ENCODE peak calls at places on chromosome 16, in nine cellular contexts. One of them, this sample, is unnamed.

GRCh38 chr16:88624481-88624880 is 13.9 kb upstream of the IL17C start:
- DNase-seq in cardiac fibroblast: no peak
- DNase-seq in lower lobe of right lung: no peak
- DNase-seq in colonic mucosa: no peak
- DNase-seq in heart left ventricle: no peak
- DNase-seq in HCT116: no peak
- DNase-seq in hepatocyte: no peak
- DNase-seq in neural progenitor cell: no peak
- DNase-seq in heart right ventricle: no peak
- DNase-seq in this sample: no peak

GRCh38 chr16:30838876-30839471 is 52.0 kb upstream of the ZNF629 start:
- DNase-seq in HCT116: no peak
- DNase-seq in heart left ventricle: no peak
- DNase-seq in colonic mucosa: no peak
- DNase-seq in cardiac fibroblast: no peak
- DNase-seq in heart right ventricle: no peak
- DNase-seq in neural progenitor cell: no peak
- DNase-seq in lower lobe of right lung: no peak
- DNase-seq in hepatocyte: no peak
- DNase-seq in this sample: no peak

GRCh38 chr16:10552998-10553491 is 27.4 kb downstream of the EMP2 start:
- DNase-seq in heart right ventricle: peak
- DNase-seq in neural progenitor cell: peak
- DNase-seq in colonic mucosa: peak
- DNase-seq in lower lobe of right lung: peak
- DNase-seq in hepatocyte: no peak
- DNase-seq in cardiac fibroblast: no peak
- DNase-seq in HCT116: no peak
- DNase-seq in heart left ventricle: peak
- DNase-seq in this sample: no peak

GRCh38 chr16:79006206-79006605 is 594.3 kb downstream of the MAF start:
- DNase-seq in heart right ventricle: no peak
- DNase-seq in lower lobe of right lung: no peak
- DNase-seq in heart left ventricle: no peak
- DNase-seq in hepatocyte: no peak
- DNase-seq in neural progenitor cell: no peak
- DNase-seq in cardiac fibroblast: no peak
- DNase-seq in colonic mucosa: no peak
- DNase-seq in HCT116: no peak
- DNase-seq in this sample: no peak

GRCh38 chr16:69654280-69654931 is 72.0 kb downstream of the NQO1 start:
- DNase-seq in heart left ventricle: no peak
- DNase-seq in HCT116: no peak
- DNase-seq in hepatocyte: no peak
- DNase-seq in lower lobe of right lung: no peak
- DNase-seq in heart right ventricle: no peak
- DNase-seq in neural progenitor cell: no peak
- DNase-seq in colonic mucosa: no peak
- DNase-seq in cardiac fibroblast: no peak
- DNase-seq in this sample: no peak

GRCh38 chr16:49800876-49801275 is 55.0 kb downstream of the ZNF423 start:
- DNase-seq in hepatocyte: no peak
- DNase-seq in heart right ventricle: no peak
- DNase-seq in colonic mucosa: no peak
- DNase-seq in lower lobe of right lung: no peak
- DNase-seq in cardiac fibroblast: no peak
- DNase-seq in heart left ventricle: no peak
- DNase-seq in neural progenitor cell: no peak
- DNase-seq in HCT116: no peak
- DNase-seq in this sample: no peak

GRCh38 chr16:1553976-1554825 is 20.7 kb downstream of the TMEM204 start:
- DNase-seq in hepatocyte: no peak
- DNase-seq in cardiac fibroblast: no peak
- DNase-seq in neural progenitor cell: no peak
- DNase-seq in colonic mucosa: no peak
- DNase-seq in HCT116: no peak
- DNase-seq in heart left ventricle: no peak
- DNase-seq in lower lobe of right lung: no peak
- DNase-seq in heart right ventricle: no peak
- DNase-seq in this sample: no peak

GRCh38 chr16:24834459-24835335 is 11.1 kb upstream of the SLC5A11 start:
- DNase-seq in heart left ventricle: no peak
- DNase-seq in cardiac fibroblast: peak
- DNase-seq in heart right ventricle: no peak
- DNase-seq in colonic mucosa: peak
- DNase-seq in HCT116: peak
- DNase-seq in neural progenitor cell: peak
- DNase-seq in hepatocyte: peak
- DNase-seq in lower lobe of right lung: no peak
- DNase-seq in this sample: peak

GRCh38 chr16:22293137-22294106 is 3.8 kb upstream of the POLR3E start:
- DNase-seq in heart right ventricle: no peak
- DNase-seq in hepatocyte: no peak
- DNase-seq in HCT116: no peak
- DNase-seq in neural progenitor cell: no peak
- DNase-seq in cardiac fibroblast: no peak
- DNase-seq in heart left ventricle: no peak
- DNase-seq in lower lobe of right lung: no peak
- DNase-seq in colonic mucosa: no peak
- DNase-seq in this sample: no peak

GRCh38 chr16:5979905-5980550 is 882.4 kb upstream of the EEF2KMT start:
- DNase-seq in heart left ventricle: no peak
- DNase-seq in lower lobe of right lung: no peak
- DNase-seq in heart right ventricle: no peak
- DNase-seq in HCT116: no peak
- DNase-seq in colonic mucosa: no peak
- DNase-seq in neural progenitor cell: no peak
- DNase-seq in hepatocyte: no peak
- DNase-seq in cardiac fibroblast: no peak
- DNase-seq in this sample: no peak
- TF ChIP-seq CTCF in heart left ventricle: no peak
- TF ChIP-seq CTCF in lower lobe of right lung: no peak
- TF ChIP-seq CTCF in heart right ventricle: no peak
- TF ChIP-seq CTCF in HCT116: no peak
- TF ChIP-seq CTCF in colonic mucosa: no peak
- TF ChIP-seq CTCF in neural progenitor cell: no peak
- TF ChIP-seq CTCF in hepatocyte: no peak
- TF ChIP-seq CTCF in cardiac fibroblast: no peak
- TF ChIP-seq CTCF in this sample: no peak

DNA sequence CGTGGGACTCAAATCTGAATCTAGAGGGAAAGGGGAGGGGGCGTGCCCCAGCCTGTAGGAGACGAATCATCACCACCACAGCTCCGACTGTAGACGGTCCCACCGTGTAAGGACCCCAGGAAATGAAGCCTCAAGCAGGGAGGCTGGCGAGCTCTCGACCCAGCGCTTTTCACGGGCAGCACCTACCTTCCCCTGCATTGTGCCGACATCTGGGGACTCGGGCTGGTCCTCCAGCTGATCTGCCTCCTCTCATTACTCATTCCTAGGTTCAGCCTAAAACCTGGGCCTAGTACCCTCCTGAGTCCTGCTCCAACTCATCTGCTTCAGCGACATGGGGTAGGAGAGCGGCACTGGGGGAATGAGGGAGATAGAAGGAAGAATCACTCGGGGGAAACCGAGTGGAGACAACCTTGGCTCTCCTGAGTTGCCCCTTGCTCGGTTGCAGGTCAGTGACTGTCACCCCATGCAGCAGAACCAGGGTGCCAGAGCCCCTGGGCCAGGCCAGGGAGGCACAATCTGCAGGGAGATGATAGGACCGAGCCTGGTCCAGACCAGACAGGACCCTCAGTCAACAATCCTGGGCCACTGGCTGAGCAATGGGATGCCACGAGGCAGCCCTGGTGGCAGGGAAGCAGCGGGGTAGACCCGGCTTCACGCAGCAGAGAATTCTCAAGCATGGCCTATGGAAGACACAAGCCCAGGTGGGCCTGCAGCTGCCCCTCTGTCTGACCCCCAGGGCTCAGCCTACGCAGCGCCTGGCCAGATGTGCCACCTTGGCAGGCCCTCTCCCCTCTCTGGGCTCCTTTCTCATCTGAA is 833 bp upstream of the BCAR1 start:
- DNase-seq in neural progenitor cell: no peak
- DNase-seq in lower lobe of right lung: no peak
- DNase-seq in hepatocyte: no peak
- DNase-seq in heart right ventricle: no peak
- DNase-seq in colonic mucosa: no peak
- DNase-seq in cardiac fibroblast: no peak
- DNase-seq in heart left ventricle: no peak
- DNase-seq in HCT116: no peak
- DNase-seq in this sample: no peak
- H3K4me3 ChIP-seq in neural progenitor cell: peak
- H3K4me3 ChIP-seq in lower lobe of right lung: peak
- H3K4me3 ChIP-seq in hepatocyte: no peak
- H3K4me3 ChIP-seq in heart right ventricle: peak
- H3K4me3 ChIP-seq in colonic mucosa: no peak
- H3K4me3 ChIP-seq in cardiac fibroblast: no peak
- H3K4me3 ChIP-seq in heart left ventricle: no peak
- H3K4me3 ChIP-seq in HCT116: peak
- H3K4me3 ChIP-seq in this sample: no peak

GRCh38 chr16:12468552-12468951 is 335.1 kb downstream of the CPPED1 start:
- DNase-seq in neural progenitor cell: peak
- DNase-seq in heart left ventricle: no peak
- DNase-seq in lower lobe of right lung: no peak
- DNase-seq in hepatocyte: no peak
- DNase-seq in cardiac fibroblast: no peak
- DNase-seq in HCT116: no peak
- DNase-seq in heart right ventricle: no peak
- DNase-seq in colonic mucosa: no peak
- DNase-seq in this sample: no peak
- TF ChIP-seq CTCF in neural progenitor cell: peak
- TF ChIP-seq CTCF in heart left ventricle: no peak
- TF ChIP-seq CTCF in lower lobe of right lung: no peak
- TF ChIP-seq CTCF in hepatocyte: no peak
- TF ChIP-seq CTCF in cardiac fibroblast: no peak
- TF ChIP-seq CTCF in HCT116: peak
- TF ChIP-seq CTCF in heart right ventricle: no peak
- TF ChIP-seq CTCF in colonic mucosa: no peak
- TF ChIP-seq CTCF in this sample: no peak

DNA sequence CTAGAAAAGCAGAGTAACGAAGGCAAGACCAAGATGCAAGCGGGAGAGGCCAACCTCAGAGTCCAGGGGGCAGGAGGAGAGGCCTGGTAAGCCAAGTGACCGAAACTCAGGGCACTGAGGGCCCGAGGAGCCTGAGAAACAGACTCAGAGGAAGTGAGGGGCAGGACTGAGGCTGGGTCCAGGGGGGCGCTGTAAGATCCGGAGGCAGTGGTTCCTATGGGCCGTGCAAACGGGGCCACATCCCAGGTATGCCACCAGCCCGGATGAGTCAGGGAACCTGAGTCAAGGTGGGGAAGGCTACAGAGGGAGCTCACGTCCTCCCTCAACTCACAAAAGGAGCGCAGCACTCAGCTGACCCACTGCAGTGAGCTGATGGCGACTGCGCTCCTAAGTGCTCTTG is 8.3 kb downstream of the ZDHHC7 start:
- DNase-seq in heart right ventricle: no peak
- DNase-seq in colonic mucosa: no peak
- DNase-seq in neural progenitor cell: no peak
- DNase-seq in HCT116: no peak
- DNase-seq in heart left ventricle: no peak
- DNase-seq in cardiac fibroblast: no peak
- DNase-seq in hepatocyte: no peak
- DNase-seq in lower lobe of right lung: peak
- DNase-seq in this sample: peak
- H3K4me3 ChIP-seq in heart right ventricle: peak
- H3K4me3 ChIP-seq in colonic mucosa: no peak
- H3K4me3 ChIP-seq in neural progenitor cell: no peak
- H3K4me3 ChIP-seq in HCT116: no peak
- H3K4me3 ChIP-seq in heart left ventricle: no peak
- H3K4me3 ChIP-seq in cardiac fibroblast: no peak
- H3K4me3 ChIP-seq in hepatocyte: no peak
- H3K4me3 ChIP-seq in lower lobe of right lung: peak
- H3K4me3 ChIP-seq in this sample: no peak

DNA sequence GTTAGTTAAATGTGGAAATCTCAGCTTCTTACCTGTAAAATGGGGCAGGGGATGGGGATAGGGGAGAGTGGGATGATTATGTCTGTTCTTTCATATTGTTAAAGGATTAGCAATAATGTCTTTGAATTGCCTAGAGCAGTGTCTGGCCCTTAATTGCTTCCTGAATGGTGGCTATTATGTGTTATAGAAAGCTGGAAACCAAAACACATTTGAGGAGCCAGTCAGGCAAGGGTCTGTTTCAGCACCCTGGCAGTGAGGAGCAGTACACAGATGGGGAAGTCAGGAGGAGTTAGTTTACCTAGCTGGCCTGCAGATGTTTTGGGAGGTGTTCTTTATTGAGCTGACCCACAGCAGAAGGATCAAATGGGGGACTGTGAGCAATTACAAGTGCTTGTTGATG is 63.0 kb downstream of the NUP93 start:
- DNase-seq in neural progenitor cell: no peak
- DNase-seq in colonic mucosa: no peak
- DNase-seq in hepatocyte: no peak
- DNase-seq in heart right ventricle: no peak
- DNase-seq in cardiac fibroblast: no peak
- DNase-seq in heart left ventricle: no peak
- DNase-seq in HCT116: no peak
- DNase-seq in lower lobe of right lung: no peak
- DNase-seq in this sample: no peak
- TF ChIP-seq CTCF in neural progenitor cell: no peak
- TF ChIP-seq CTCF in colonic mucosa: no peak
- TF ChIP-seq CTCF in hepatocyte: no peak
- TF ChIP-seq CTCF in heart right ventricle: no peak
- TF ChIP-seq CTCF in cardiac fibroblast: no peak
- TF ChIP-seq CTCF in heart left ventricle: no peak
- TF ChIP-seq CTCF in HCT116: no peak
- TF ChIP-seq CTCF in lower lobe of right lung: no peak
- TF ChIP-seq CTCF in this sample: no peak